ENCODE peak calls at places on chromosomes 6 and 20, in eight cellular contexts. I is K562; W is brain microvascular endothelial cell; J is psoas muscle; Y is ascending aorta; U is NT2/D1; H is CD4-positive, alpha-beta memory T cell; E is right atrium auricular region. K is an unnamed sample. For H3K36me3, the result is how much of the 10 kb centered on the place peaks cover.

GRCh38 chr6:34656378-34657036 is 40.1 kb downstream of the ILRUN start:
- DNase-seq in W (no peak), E (no peak), Y (no peak), I (no peak), J (no peak), H (peak), U (no peak), K (peak)

GRCh38 chr20:24736844-24737211 is 212.2 kb upstream of the CST7 start:
- DNase-seq in I (no peak), H (no peak), Y (no peak), E (no peak), W (no peak), U (no peak), J (no peak), K (no peak)

GRCh38 chr6:98947411-98948292 is at the start of gene FBXL4:
- DNase-seq in W (peak), U (peak), I (peak), J (peak), E (peak), H (peak), Y (peak), K (peak)

GRCh38 chr20:18577942-18578341 is 9.9 kb upstream of the DTD1 start:
- DNase-seq in E (no peak), J (no peak), I (no peak), W (no peak), Y (no peak), H (no peak), U (no peak), K (no peak)

GRCh38 chr20:41798926-41799502 is 180.8 kb upstream of the CHD6 start:
- DNase-seq in I (no peak), E (no peak), W (no peak), H (no peak), U (no peak), Y (no peak), J (no peak), K (no peak)

GRCh38 chr6:6646859-6647258 is 58.3 kb downstream of the LY86 start:
- DNase-seq in Y (no peak), U (no peak), H (no peak), W (no peak), I (peak), E (no peak), J (no peak), K (no peak)

GRCh38 chr6:146944809-146945208 is 259.4 kb upstream of the STXBP5 start:
- DNase-seq in U (no peak), H (no peak), J (no peak), W (no peak), Y (no peak), I (no peak), E (no peak), K (no peak)

GRCh38 chr6:45791600-45792168 is 224.0 kb downstream of the CLIC5 start:
- DNase-seq in U (no peak), Y (no peak), H (no peak), E (no peak), W (peak), I (no peak), J (no peak), K (no peak)

GRCh38 chr20:25248501-25249172 is 752 bp downstream of the PYGB start:
- DNase-seq in J (no peak), H (peak), U (no peak), I (peak), W (no peak), E (peak), Y (peak), K (no peak)

GRCh38 chr6:86357877-86358276 is 579.5 kb upstream of the HTR1E start:
- DNase-seq in J (no peak), H (no peak), U (no peak), E (no peak), W (no peak), Y (no peak), I (no peak), K (no peak)

GRCh38 chr6:142760152-142760551 is 184.8 kb downstream of the HIVEP2 start:
- DNase-seq in U (no peak), E (no peak), I (no peak), W (peak), J (no peak), H (no peak), Y (no peak), K (no peak)

GRCh38 chr6:142761756-142762155 is 183.2 kb downstream of the HIVEP2 start:
- DNase-seq in I (no peak), Y (no peak), U (no peak), J (no peak), W (no peak), H (no peak), E (no peak), K (no peak)

GRCh38 chr6:142758257-142759025 is 186.5 kb downstream of the HIVEP2 start:
- DNase-seq in I (no peak), U (no peak), H (no peak), W (no peak), J (no peak), Y (no peak), E (no peak), K (no peak)

GRCh38 chr6:142763205-142763604 is 181.8 kb downstream of the HIVEP2 start:
- DNase-seq in I (no peak), U (no peak), E (no peak), Y (no peak), H (no peak), W (no peak), J (no peak), K (no peak)

GRCh38 chr6:142764306-142764705 is 180.7 kb downstream of the HIVEP2 start:
- DNase-seq in E (no peak), J (no peak), Y (no peak), W (no peak), H (no peak), I (no peak), U (no peak), K (no peak)
- H3K36me3 ChIP-seq in E (under half), J (half or more), Y (under half), W (under half), H (under half), I (under half), U (under half), K (under half)

DNA sequence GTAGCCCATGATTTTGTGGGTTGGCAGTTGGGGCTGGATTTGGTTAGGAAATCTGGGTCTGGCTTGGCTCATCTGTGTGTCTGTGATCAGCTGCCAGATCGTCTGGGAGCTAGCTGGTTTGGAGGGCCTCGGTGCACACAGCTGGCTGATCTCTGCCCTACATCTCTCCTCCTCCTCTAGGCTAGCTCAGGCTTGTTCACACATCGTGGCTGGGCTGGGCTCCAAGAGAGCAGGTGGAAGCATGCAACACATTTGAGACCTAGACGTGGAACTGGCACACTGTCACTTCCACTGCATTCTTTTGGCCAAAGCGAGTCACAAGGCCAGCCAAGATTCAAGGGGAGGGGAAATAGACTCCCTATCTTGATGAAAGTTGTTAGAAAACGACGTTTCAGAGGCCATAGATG is 15.9 kb downstream of the NDUFAF5 start:
- DNase-seq in J (peak), H (no peak), I (no peak), U (no peak), Y (peak), E (peak), W (peak), K (no peak)
- H3K36me3 ChIP-seq in J (half or more), H (half or more), I (half or more), U (half or more), Y (half or more), E (half or more), W (under half), K (under half)

GRCh38 chr20:37786043-37786442 is 92.2 kb downstream of the CTNNBL1 start:
- DNase-seq in E (no peak), W (no peak), U (no peak), H (no peak), Y (no peak), I (no peak), J (no peak), K (no peak)
- H3K36me3 ChIP-seq in E (under half), W (under half), U (under half), H (under half), Y (under half), I (under half), J (under half), K (under half)

GRCh38 chr6:26412225-26412624 is 10.2 kb downstream of the BTN3A1 start:
- DNase-seq in E (no peak), I (no peak), H (no peak), J (no peak), Y (no peak), U (no peak), W (no peak), K (no peak)
- H3K36me3 ChIP-seq in E (under half), I (under half), H (half or more), J (under half), Y (under half), U (under half), W (under half), K (under half)

DNA sequence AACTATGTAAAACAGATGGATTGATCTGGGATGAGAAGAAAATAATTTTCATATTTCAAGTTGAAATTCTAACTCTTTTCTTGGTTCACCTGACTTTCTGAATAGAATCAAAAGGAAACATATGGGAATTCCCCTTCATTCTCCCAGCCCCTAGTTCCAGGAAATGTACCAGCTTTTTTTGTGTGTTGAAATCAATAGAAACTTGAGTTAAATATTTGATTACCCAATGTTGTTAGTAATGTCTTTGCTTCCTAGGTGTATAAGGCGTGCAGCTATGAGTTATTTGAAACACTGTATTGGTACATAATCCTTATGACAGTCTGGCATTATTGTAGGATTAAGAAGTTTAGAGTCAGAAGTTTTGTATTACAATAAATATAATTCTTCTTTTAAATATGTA is 21.5 kb downstream of the VNN2 start:
- DNase-seq in Y (no peak), U (no peak), J (no peak), I (no peak), E (no peak), H (no peak), W (no peak), K (no peak)
- H3K36me3 ChIP-seq in Y (under half), U (under half), J (under half), I (under half), E (under half), H (under half), W (under half), K (under half)

GRCh38 chr20:37229300-37229699 is 32.3 kb downstream of the GHRH start:
- DNase-seq in H (no peak), Y (no peak), U (peak), E (peak), J (no peak), W (no peak), I (no peak), K (no peak)
- H3K36me3 ChIP-seq in H (half or more), Y (half or more), U (half or more), E (half or more), J (half or more), W (half or more), I (half or more), K (under half)

K was measured in GM06990.